ENCODE peak calls at places on chromosomes 16 and 17, in six cellular contexts. N is nephron progenitor cell, F is neural crest cell, X is brain microvascular endothelial cell, S is transverse colon, H is BJ. V is an unnamed sample.
A peak's percentile ranks its signal among the peaks of the same experiment; 100 is the strongest.

GRCh38 chr17:43583332-43583731 is 37.2 kb upstream of the ETV4 start:
- DNase-seq in N (no peak), F (no peak), X (no peak), S (no peak), H (no peak), V (no peak)

GRCh38 chr17:16381496-16381820 is 567 bp downstream of the UBB start:
- DNase-seq in N (no peak), F (no peak), X (no peak), S (no peak), H (no peak), V (no peak)

GRCh38 chr16:53754938-53755910 is 51.3 kb downstream of the FTO start:
- DNase-seq in N (no peak), F (no peak), X (no peak), S (peak; percentile 78), H (no peak), V (no peak)

GRCh38 chr17:8835106-8835505 is 32.4 kb downstream of the PIK3R6 start:
- DNase-seq in N (no peak), F (no peak), X (no peak), S (no peak), H (no peak), V (no peak)

GRCh38 chr16:31869511-31870201 is 4.0 kb upstream of the ZNF267 start:
- DNase-seq in N (no peak), F (no peak), X (peak; percentile 89), S (peak; percentile 32), H (no peak), V (no peak)

GRCh38 chr17:3927628-3928010 is 11.4 kb upstream of the P2RX1 start:
- DNase-seq in N (peak; percentile 28), F (no peak), X (no peak), S (no peak), H (no peak), V (no peak)

GRCh38 chr16:81560979-81561657 is 116.5 kb downstream of the CMIP start:
- DNase-seq in N (no peak), F (no peak), X (peak; percentile 67), S (no peak), H (no peak), V (no peak)

GRCh38 chr16:62033065-62033464 is 3.2 kb downstream of the CDH8 start:
- DNase-seq in N (no peak), F (no peak), X (no peak), S (no peak), H (no peak), V (no peak)

GRCh38 chr16:29820271-29820701 is at the start of gene MVP:
- DNase-seq in N (peak; percentile 27), F (no peak), X (peak; percentile 32), S (peak; percentile 87), H (no peak), V (peak; percentile 77)

GRCh38 chr17:30000755-30001257 is 59.4 kb downstream of the EFCAB5 start:
- DNase-seq in N (no peak), F (no peak), X (no peak), S (no peak), H (no peak), V (no peak)

GRCh38 chr16:64983983-64984382 is 137.9 kb downstream of the CDH11 start:
- DNase-seq in N (peak; percentile 48), F (peak; percentile 8), X (peak; percentile 86), S (no peak), H (no peak), V (no peak)

GRCh38 chr16:8721693-8722348 is 47.4 kb downstream of the ABAT start:
- DNase-seq in N (no peak), F (no peak), X (no peak), S (no peak), H (no peak), V (no peak)

GRCh38 chr17:68909066-68909465 is 46.1 kb downstream of the ABCA8 start:
- DNase-seq in N (no peak), F (no peak), X (peak; percentile 87), S (peak; percentile 20), H (peak; percentile 96), V (no peak)

DNA sequence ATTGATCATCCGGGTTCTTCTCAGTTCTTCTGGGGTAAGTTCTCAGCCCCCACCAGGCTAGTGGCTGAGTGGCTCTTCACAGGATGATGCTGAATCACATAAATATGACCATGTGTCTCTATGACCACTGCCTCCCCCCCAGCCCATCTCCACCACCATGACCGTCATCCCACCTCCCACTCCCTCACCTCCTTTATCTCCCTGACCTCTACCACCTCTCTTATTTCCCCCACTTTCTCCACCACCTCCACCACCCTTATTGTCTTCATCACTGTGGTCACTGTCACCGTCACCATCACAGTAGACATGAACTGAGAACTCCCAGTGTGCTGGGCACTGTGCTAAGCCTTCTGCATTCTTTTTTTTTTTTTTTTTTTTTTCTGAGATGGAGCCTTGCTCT is 32.5 kb downstream of the RGS9 start:
- DNase-seq in N (no peak), F (no peak), X (no peak), S (no peak), H (no peak), V (no peak)
- TF ChIP-seq CTCF in N (no peak), F (no peak), X (no peak), S (no peak), H (no peak), V (no peak)

GRCh38 chr17:79930786-79931516 is 91.7 kb upstream of the CBX4 start:
- DNase-seq in N (no peak), F (no peak), X (no peak), S (no peak), H (no peak), V (no peak)

GRCh38 chr17:79929257-79930076 is 90.2 kb upstream of the CBX4 start:
- DNase-seq in N (no peak), F (no peak), X (no peak), S (no peak), H (no peak), V (no peak)

GRCh38 chr17:79931517-79932309 is 92.5 kb upstream of the CBX4 start:
- DNase-seq in N (no peak), F (no peak), X (no peak), S (peak; percentile 70), H (no peak), V (no peak)

GRCh38 chr17:79928502-79929256 is 89.4 kb upstream of the CBX4 start:
- DNase-seq in N (no peak), F (no peak), X (no peak), S (no peak), H (no peak), V (no peak)

GRCh38 chr17:79930077-79930785 is 91.0 kb upstream of the CBX4 start:
- DNase-seq in N (no peak), F (no peak), X (no peak), S (no peak), H (no peak), V (peak; percentile 60)
- TF ChIP-seq CTCF in N (no peak), F (no peak), X (no peak), S (no peak), H (no peak), V (peak; percentile 1)

GRCh38 chr17:58084317-58084981 is 1.2 kb downstream of the DYNLL2 start:
- DNase-seq in N (no peak), F (no peak), X (no peak), S (peak; percentile 47), H (no peak), V (no peak)
- TF ChIP-seq CTCF in N (no peak), F (peak; percentile 54), X (peak; percentile 31), S (no peak), H (peak; percentile 23), V (peak; percentile 35)

GRCh38 chr17:49977463-49978389 is 8.7 kb downstream of the DLX4 start:
- DNase-seq in N (no peak), F (no peak), X (no peak), S (no peak), H (no peak), V (no peak)
- TF ChIP-seq CTCF in N (no peak), F (no peak), X (no peak), S (no peak), H (no peak), V (no peak)

GRCh38 chr16:30830072-30830417 is 43.0 kb upstream of the ZNF629 start:
- DNase-seq in N (no peak), F (no peak), X (no peak), S (no peak), H (no peak), V (no peak)

GRCh38 chr16:30834130-30834740 is 47.2 kb upstream of the ZNF629 start:
- DNase-seq in N (no peak), F (no peak), X (no peak), S (no peak), H (no peak), V (no peak)

GRCh38 chr16:30829130-30830071 is 42.4 kb upstream of the ZNF629 start:
- DNase-seq in N (no peak), F (no peak), X (no peak), S (peak; percentile 80), H (no peak), V (no peak)
- TF ChIP-seq CTCF in N (no peak), F (peak; percentile 21), X (peak; percentile 34), S (peak; percentile 36), H (no peak), V (no peak)